ENCODE peak calls at places on chromosomes 7 and 10, in ten cellular contexts. G is stomach; N is NCI-H69; B is A549; J is brain microvascular endothelial cell; C is cerebellum; U is activated CD8-positive, alpha-beta memory T cell treated with anti-CD3 and anti-CD28 coated beads for 24 hours; R is substantia nigra; F is nephron progenitor cell; E is stimulated activated CD8-positive, alpha-beta memory T cell treated with anti-CD3 and anti-CD28 coated beads, Interleukin-2, amount 100 ng/mL, for 1 hour. A is an unnamed sample.

GRCh38 chr7:136045992-136046391 is 68.8 kb upstream of the MTPN start:
- DNase-seq in R (no peak), B (no peak), C (no peak), F (no peak), N (no peak), J (no peak), U (no peak), E (no peak), G (no peak), A (no peak)

GRCh38 chr7:50717186-50717585 is 65.5 kb downstream of the GRB10 start:
- DNase-seq in N (peak), J (no peak), B (no peak), C (no peak), F (no peak), E (no peak), R (no peak), G (no peak), U (no peak), A (no peak)

GRCh38 chr7:138338361-138338760 is 121.7 kb upstream of the TRIM24 start:
- DNase-seq in J (peak), U (no peak), N (peak), E (no peak), G (peak), F (no peak), C (peak), B (no peak), R (no peak), A (peak)

GRCh38 chr10:65950075-65950474 is 975.8 kb upstream of the LRRTM3 start:
- DNase-seq in C (no peak), N (no peak), U (no peak), G (no peak), E (no peak), B (peak), F (no peak), J (peak), R (no peak), A (no peak)

GRCh38 chr10:120987359-120987758 is 136.2 kb downstream of the WDR11 start:
- DNase-seq in U (no peak), R (no peak), E (no peak), B (no peak), F (no peak), G (no peak), N (no peak), C (no peak), J (no peak), A (no peak)

GRCh38 chr7:130393095-130393494 is 12.8 kb downstream of the CPA1 start:
- DNase-seq in C (no peak), U (no peak), B (no peak), J (peak), R (no peak), F (no peak), E (no peak), N (no peak), G (no peak), A (no peak)

GRCh38 chr7:155069992-155070827 is at the start of gene HTR5A:
- DNase-seq in F (peak), U (peak), R (no peak), G (peak), B (peak), C (peak), J (peak), E (peak), N (peak), A (no peak)

GRCh38 chr10:21184216-21184615 is 287.1 kb upstream of the NEBL start:
- DNase-seq in C (no peak), E (no peak), N (peak), B (no peak), F (no peak), R (no peak), J (peak), U (no peak), G (no peak), A (no peak)

GRCh38 chr7:405489-406211 is 114.0 kb downstream of the PDGFA start:
- DNase-seq in R (no peak), F (peak), N (no peak), U (no peak), J (no peak), G (peak), B (no peak), E (no peak), C (no peak), A (no peak)

GRCh38 chr10:31025142-31025541 is 6.5 kb downstream of the ZNF438 start:
- DNase-seq in G (no peak), N (no peak), C (no peak), E (no peak), B (no peak), F (no peak), U (no peak), J (no peak), R (no peak), A (no peak)